ENCODE peak calls at places on chromosomes 3 and 15, in nine cellular contexts. A is endodermal cell, O is fibroblast of mammary gland, S is spleen, I is tibial nerve, D is brain microvascular endothelial cell, E is fibroblast of lung, Y is cardiac muscle cell, V is pancreas. Q is an unnamed sample.

GRCh38 chr3:88957751-88958452 is 149.5 kb upstream of the EPHA3 start:
- DNase-seq in D (peak), O (peak), A (no peak), Y (peak), I (no peak), S (no peak), E (peak), V (no peak), Q (peak)

GRCh38 chr3:191431160-191431822 is 29.7 kb upstream of the PYDC2 start:
- DNase-seq in I (no peak), Y (no peak), A (no peak), O (no peak), V (no peak), E (no peak), D (no peak), S (no peak), Q (no peak)

GRCh38 chr15:81133782-81134461 is at the start of gene CFAP161:
- DNase-seq in E (peak), Y (peak), O (peak), A (peak), V (peak), S (no peak), I (peak), D (peak), Q (peak)

GRCh38 chr15:30973379-30973778 is 18.0 kb downstream of the MTMR10 start:
- DNase-seq in D (no peak), O (no peak), V (no peak), I (no peak), Y (no peak), S (no peak), A (no peak), E (no peak), Q (no peak)

GRCh38 chr3:125300416-125300815 is 74.7 kb downstream of the ZNF148 start:
- DNase-seq in O (peak), S (no peak), E (peak), D (no peak), I (no peak), A (no peak), Y (peak), V (no peak), Q (peak)

GRCh38 chr15:54687628-54688027 is 509.1 kb downstream of the RSL24D1 start:
- DNase-seq in Y (no peak), S (no peak), O (no peak), V (no peak), A (no peak), I (no peak), E (no peak), D (no peak), Q (no peak)

GRCh38 chr3:157573281-157573680 is 70.1 kb upstream of the VEPH1 start:
- DNase-seq in E (no peak), S (no peak), D (no peak), O (no peak), A (no peak), V (no peak), Y (peak), I (no peak), Q (peak)

GRCh38 chr3:192991351-192991750 is 73.7 kb upstream of the MB21D2 start:
- DNase-seq in E (no peak), S (no peak), D (no peak), O (no peak), Y (no peak), A (no peak), V (no peak), I (no peak), Q (no peak)

GRCh38 chr3:60421749-60422467 is 829.3 kb downstream of the FHIT start:
- DNase-seq in I (no peak), O (no peak), V (no peak), A (no peak), E (no peak), Y (no peak), D (no peak), S (no peak), Q (no peak)

GRCh38 chr3:67018105-67018788 is 20.1 kb downstream of the KBTBD8 start:
- DNase-seq in O (peak), A (no peak), E (peak), V (no peak), Y (peak), S (no peak), D (no peak), I (no peak), Q (no peak)

GRCh38 chr15:98682992-98683701 is 34.8 kb downstream of the IGF1R start:
- DNase-seq in S (no peak), O (peak), D (no peak), A (no peak), I (no peak), V (no peak), Y (no peak), E (peak), Q (no peak)

GRCh38 chr3:113287111-113287817 is 75.9 kb downstream of the BOC start:
- DNase-seq in V (no peak), S (no peak), E (peak), I (no peak), A (no peak), O (peak), Y (peak), D (peak), Q (peak)

GRCh38 chr15:38176155-38176554 is 76.5 kb upstream of the SPRED1 start:
- DNase-seq in S (no peak), A (no peak), E (peak), I (no peak), O (peak), D (peak), V (no peak), Y (peak), Q (peak)

GRCh38 chr3:188788621-188789081 is 383.1 kb upstream of the TPRG1 start:
- DNase-seq in O (peak), E (peak), S (no peak), Y (peak), V (no peak), D (peak), A (no peak), I (no peak), Q (peak)

GRCh38 chr3:87228316-87228715 is 1.2 kb downstream of the CHMP2B start:
- DNase-seq in A (no peak), E (peak), S (no peak), D (no peak), V (no peak), O (peak), I (no peak), Y (peak), Q (no peak)

GRCh38 chr3:115709135-115709534 is 85.8 kb downstream of the GAP43 start:
- DNase-seq in D (no peak), E (no peak), I (no peak), V (no peak), Y (no peak), O (no peak), S (no peak), A (no peak), Q (no peak)

GRCh38 chr15:35014265-35014664 is 26.2 kb upstream of the ZNF770 start:
- DNase-seq in S (no peak), D (no peak), Y (no peak), E (no peak), O (no peak), V (no peak), A (no peak), I (no peak), Q (no peak)

GRCh38 chr3:185306847-185307246 is 53.0 kb upstream of the EHHADH start:
- DNase-seq in Y (no peak), V (no peak), I (no peak), S (no peak), O (no peak), E (no peak), A (no peak), D (no peak), Q (no peak)

GRCh38 chr3:71468311-71469130 is 115.0 kb downstream of the FOXP1 start:
- DNase-seq in A (no peak), S (no peak), Y (no peak), D (no peak), E (no peak), V (no peak), I (no peak), O (no peak), Q (no peak)

GRCh38 chr3:108099679-108100428 is 9.0 kb upstream of the CD47 start:
- DNase-seq in O (no peak), A (no peak), S (peak), I (no peak), D (no peak), V (no peak), Y (no peak), E (no peak), Q (no peak)

GRCh38 chr3:35675206-35675605 is 35.9 kb downstream of the ARPP21 start:
- DNase-seq in V (no peak), D (peak), O (no peak), Y (no peak), S (no peak), E (no peak), A (no peak), I (no peak), Q (no peak)

GRCh38 chr3:55795736-55796135 is 308.6 kb upstream of the WNT5A start:
- DNase-seq in O (no peak), I (no peak), V (no peak), D (peak), Y (no peak), A (no peak), S (no peak), E (no peak), Q (no peak)

GRCh38 chr15:69132935-69133861 is 27.2 kb upstream of the GLCE start:
- DNase-seq in D (no peak), O (no peak), I (no peak), A (no peak), V (no peak), Y (no peak), S (no peak), E (no peak), Q (no peak)

GRCh38 chr15:92109485-92109884 is 256.0 kb downstream of the SLCO3A1 start:
- DNase-seq in V (no peak), Y (no peak), O (no peak), E (no peak), A (no peak), D (no peak), I (no peak), S (no peak), Q (no peak)

GRCh38 chr3:151404316-151404715 is 19.8 kb upstream of the P2RY12 start:
- DNase-seq in O (peak), V (no peak), I (no peak), D (no peak), Y (peak), E (peak), A (no peak), S (no peak), Q (peak)

GRCh38 chr3:133941390-133941789 is 45.7 kb upstream of the RAB6B start:
- DNase-seq in O (peak), E (peak), I (no peak), S (peak), V (no peak), Y (peak), A (peak), D (peak), Q (peak)

GRCh38 chr15:70715840-70716510 is 47.4 kb downstream of the UACA start:
- DNase-seq in S (no peak), D (peak), I (no peak), A (no peak), E (no peak), V (no peak), Y (no peak), O (no peak), Q (no peak)

GRCh38 chr3:39407773-39408492 is 1.4 kb downstream of the RPSA start:
- DNase-seq in Y (peak), O (peak), V (no peak), S (no peak), I (no peak), E (peak), D (no peak), A (no peak), Q (no peak)

GRCh38 chr3:168248383-168249047 is 152.8 kb upstream of the GOLIM4 start:
- DNase-seq in A (peak), D (peak), O (peak), Y (peak), E (peak), S (peak), I (no peak), V (no peak), Q (no peak)

GRCh38 chr15:52259503-52259902 is 36.1 kb downstream of the MYO5C start:
- DNase-seq in V (no peak), I (no peak), A (no peak), D (no peak), O (no peak), E (no peak), Y (no peak), S (no peak), Q (no peak)

GRCh38 chr15:38090648-38091047 is 156.2 kb downstream of the TMCO5A start:
- DNase-seq in V (no peak), O (no peak), A (no peak), D (no peak), Y (no peak), E (no peak), S (no peak), I (no peak), Q (no peak)

GRCh38 chr15:56248276-56248675 is 4.6 kb upstream of the RFX7 start:
- DNase-seq in S (no peak), E (no peak), V (no peak), A (no peak), D (no peak), I (no peak), Y (no peak), O (no peak), Q (no peak)

GRCh38 chr15:98324341-98324970 is 323.9 kb upstream of the IGF1R start:
- DNase-seq in A (peak), E (no peak), D (no peak), S (no peak), V (no peak), O (no peak), Y (no peak), I (no peak), Q (no peak)

GRCh38 chr3:170130532-170130931 is 51.0 kb downstream of the PHC3 start:
- DNase-seq in V (no peak), Y (peak), O (no peak), S (no peak), E (peak), D (no peak), I (no peak), A (no peak), Q (no peak)

GRCh38 chr3:170132335-170132734 is 49.2 kb downstream of the PHC3 start:
- DNase-seq in D (no peak), A (no peak), E (peak), S (no peak), Y (peak), O (peak), V (no peak), I (no peak), Q (no peak)

GRCh38 chr3:170128259-170128976 is 53.1 kb downstream of the PHC3 start:
- DNase-seq in A (no peak), O (no peak), D (no peak), V (no peak), E (peak), S (no peak), Y (no peak), I (no peak), Q (no peak)

GRCh38 chr3:170128977-170129431 is 52.5 kb downstream of the PHC3 start:
- DNase-seq in D (no peak), E (peak), S (no peak), O (peak), I (no peak), Y (peak), V (no peak), A (peak), Q (no peak)
- H3K4me3 ChIP-seq in D (no peak), E (no peak), S (no peak), O (no peak), I (no peak), Y (no peak), V (no peak), A (no peak), Q (no peak)

GRCh38 chr3:56916697-56917336 is 115.1 kb upstream of the ARHGEF3 start:
- DNase-seq in A (no peak), S (no peak), D (no peak), V (no peak), E (no peak), O (no peak), Y (no peak), I (no peak), Q (no peak)
- TF ChIP-seq CTCF in A (no peak), S (no peak), D (no peak), V (no peak), E (no peak), O (no peak), Y (no peak), I (no peak), Q (no peak)

GRCh38 chr3:37248179-37248578 is 73.8 kb upstream of the LRRFIP2 start:
- DNase-seq in O (no peak), Y (no peak), S (no peak), V (no peak), E (no peak), A (no peak), I (no peak), D (no peak), Q (no peak)

GRCh38 chr3:37243811-37244748 is 69.7 kb upstream of the LRRFIP2 start:
- DNase-seq in V (peak), Y (peak), I (peak), E (peak), D (peak), A (peak), S (peak), O (peak), Q (peak)

GRCh38 chr3:37247398-37248114 is 73.2 kb upstream of the LRRFIP2 start:
- DNase-seq in Y (no peak), V (no peak), I (no peak), O (no peak), A (no peak), S (no peak), E (no peak), D (no peak), Q (no peak)

GRCh38 chr3:37241880-37242279 is 67.5 kb upstream of the LRRFIP2 start:
- DNase-seq in A (no peak), Y (no peak), S (no peak), I (no peak), D (no peak), E (no peak), V (no peak), O (no peak), Q (no peak)

GRCh38 chr3:37245003-37245402 is 70.6 kb upstream of the LRRFIP2 start:
- DNase-seq in Y (no peak), V (no peak), D (no peak), A (no peak), I (no peak), E (no peak), O (no peak), S (no peak), Q (no peak)
- H3K4me3 ChIP-seq in Y (peak), V (no peak), D (peak), A (peak), I (no peak), E (peak), O (peak), S (no peak), Q (peak)

DNA sequence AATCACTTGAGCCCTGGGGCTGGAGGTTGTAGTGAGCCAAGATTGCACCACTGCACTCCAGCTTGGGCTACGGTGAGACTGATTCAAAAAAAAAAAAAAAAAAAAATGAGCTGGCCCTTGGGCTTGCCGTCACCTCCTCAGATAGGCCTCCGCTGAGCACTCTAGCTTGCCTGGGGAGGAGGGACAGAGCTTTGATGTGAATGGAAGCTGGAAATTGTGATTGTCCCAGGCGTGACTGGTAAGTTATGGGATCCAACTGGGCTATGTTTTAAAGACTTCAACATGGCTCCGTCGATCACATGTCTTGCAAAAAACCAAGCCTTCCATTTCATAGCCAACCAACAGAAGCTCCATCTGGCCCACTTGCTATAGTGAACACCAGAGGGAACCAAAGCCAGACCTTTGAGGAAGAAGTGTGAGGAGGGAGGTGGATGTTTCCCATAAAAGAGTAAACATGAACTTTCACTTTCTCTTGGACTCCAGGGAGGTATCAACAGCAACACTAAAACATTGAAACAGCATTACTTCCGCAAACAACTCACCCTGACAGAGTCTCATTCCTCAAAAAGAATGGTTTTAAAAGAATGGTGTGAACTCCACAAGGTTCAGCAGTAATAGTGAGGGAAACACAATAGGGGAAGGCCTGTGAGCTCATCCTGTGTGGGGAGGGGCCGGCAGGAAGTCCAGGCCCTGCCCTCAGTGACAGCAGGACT is 59.3 kb upstream of the IL12A start:
- DNase-seq in I (no peak), D (peak), O (peak), S (no peak), A (no peak), Y (peak), E (peak), V (no peak), Q (peak)
- TF ChIP-seq CTCF in I (peak), D (peak), O (peak), S (peak), A (peak), Y (peak), E (peak), V (no peak), Q (peak)

GRCh38 chr3:15211934-15212333 is 5.9 kb downstream of the CAPN7 start:
- DNase-seq in V (no peak), S (no peak), O (no peak), E (no peak), D (no peak), Y (no peak), I (no peak), A (no peak), Q (no peak)

GRCh38 chr3:15205482-15205933 is 538 bp upstream of the CAPN7 start:
- DNase-seq in D (no peak), A (no peak), S (no peak), I (no peak), E (peak), V (no peak), O (no peak), Y (no peak), Q (no peak)

GRCh38 chr3:15205934-15206661 is at the start of gene CAPN7:
- DNase-seq in O (peak), I (peak), Y (peak), V (peak), A (peak), D (peak), S (peak), E (peak), Q (peak)

GRCh38 chr3:15206662-15207576 is 873 bp downstream of the CAPN7 start:
- DNase-seq in E (peak), O (peak), Y (peak), A (peak), D (peak), I (no peak), V (peak), S (peak), Q (no peak)

DNA sequence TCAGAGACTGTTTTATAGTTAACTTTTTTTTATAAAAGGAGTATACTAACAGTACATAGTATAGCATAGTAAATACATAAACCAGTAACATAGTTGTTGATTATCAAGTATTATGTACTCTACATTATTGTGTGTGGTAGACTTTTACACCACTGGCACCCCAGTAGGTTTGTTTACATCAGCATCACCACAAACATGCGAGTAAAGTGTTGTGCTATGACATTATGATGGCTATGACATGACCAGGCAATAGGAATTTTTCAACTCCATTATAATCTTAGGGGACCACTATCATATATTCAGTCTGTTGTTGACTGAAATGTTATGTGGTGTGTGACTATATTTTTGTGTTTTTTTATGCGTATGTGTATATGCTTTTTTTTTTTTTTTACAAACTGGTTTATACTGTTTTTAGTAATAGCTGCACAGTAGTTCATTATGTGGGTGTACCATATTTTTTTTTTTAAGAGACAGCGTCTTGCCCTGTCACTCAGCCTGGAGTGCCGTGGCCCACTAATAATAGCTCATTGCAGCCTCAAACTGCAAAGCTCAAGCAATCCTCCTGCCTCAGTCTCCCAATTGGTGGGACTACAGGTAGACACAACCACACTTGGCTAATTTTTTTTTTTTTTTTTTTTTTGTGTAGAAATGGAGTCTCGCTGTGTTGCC is 1.9 kb downstream of the CAPN7 start:
- DNase-seq in O (peak), D (no peak), E (peak), S (no peak), Y (no peak), V (no peak), I (no peak), A (no peak), Q (no peak)
- H3K4me3 ChIP-seq in O (peak), D (peak), E (peak), S (no peak), Y (peak), V (no peak), I (no peak), A (peak), Q (peak)

DNA sequence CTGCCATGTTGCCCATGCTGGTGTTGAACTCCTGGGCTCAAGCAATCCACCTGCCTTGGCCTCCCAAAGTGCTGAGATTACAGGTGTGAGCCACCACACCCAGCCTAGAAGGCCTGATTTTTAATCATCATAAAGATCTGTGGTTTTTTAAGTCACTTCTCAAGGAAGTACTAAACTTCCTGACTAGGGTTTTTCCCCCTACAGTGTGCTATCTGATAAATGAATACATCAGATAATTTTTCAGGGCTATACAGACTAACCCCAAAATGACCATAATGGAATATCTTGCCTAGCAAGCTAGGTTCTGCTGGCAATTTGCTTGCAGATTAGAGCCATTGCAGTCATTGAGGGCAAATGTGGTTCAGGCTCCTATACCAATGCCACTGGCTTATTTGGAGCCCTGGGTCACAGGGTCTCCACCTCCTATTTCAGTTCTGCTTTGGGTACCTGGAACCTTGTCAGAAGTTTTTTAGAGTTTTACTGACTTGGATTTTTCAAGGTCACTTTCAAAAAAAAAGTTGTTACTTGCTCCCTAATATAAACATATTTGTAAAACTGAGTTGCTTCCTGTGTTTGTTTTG is 80.8 kb downstream of the SLC49A4 start:
- DNase-seq in Y (no peak), E (no peak), I (no peak), D (no peak), O (no peak), S (no peak), A (no peak), V (no peak), Q (no peak)
- TF ChIP-seq CTCF in Y (no peak), E (no peak), I (no peak), D (no peak), O (no peak), S (no peak), A (no peak), V (no peak), Q (no peak)